ENCODE peak calls at places on chromosome 15, in seven cellular contexts. Q is heart left ventricle, F is AG04450, L is testis, V is kidney, M is lower lobe of right lung, K is gastrocnemius medialis. U is an unnamed sample.
A peak's percentile ranks its signal among the peaks of the same experiment; 100 is the strongest.

GRCh38 chr15:53461677-53462076 is 297.8 kb downstream of the WDR72 start:
- DNase-seq in M (no peak), V (no peak), L (no peak), K (no peak), F (no peak), Q (no peak), U (no peak)

GRCh38 chr15:36960179-36960946 is 140.0 kb downstream of the MEIS2 start:
- DNase-seq in Q (no peak), F (no peak), K (no peak), M (no peak), V (no peak), L (no peak), U (no peak)

GRCh38 chr15:25710184-25710583 is 152.9 kb downstream of the ATP10A start:
- DNase-seq in L (peak; percentile 63), V (no peak), K (peak; percentile 33), M (peak; percentile 69), Q (peak; percentile 79), F (no peak), U (no peak)

GRCh38 chr15:27176785-27177406 is 205.9 kb downstream of the GABRG3 start:
- DNase-seq in Q (no peak), L (no peak), M (no peak), F (no peak), K (no peak), V (no peak), U (no peak)

GRCh38 chr15:78873796-78874761 is 1.4 kb downstream of the MORF4L1 start:
- DNase-seq in L (peak; percentile 63), F (no peak), Q (no peak), K (no peak), M (no peak), V (no peak), U (no peak)

GRCh38 chr15:60626051-60626450 is 147.1 kb upstream of the ICE2 start:
- DNase-seq in V (no peak), M (no peak), Q (no peak), K (no peak), F (no peak), L (no peak), U (no peak)

GRCh38 chr15:45105586-45105985 is 8.4 kb downstream of the DUOX2 start:
- DNase-seq in F (no peak), K (no peak), M (no peak), V (no peak), L (no peak), Q (no peak), U (no peak)

GRCh38 chr15:55587321-55588069 is 650 bp downstream of the PYGO1 start:
- DNase-seq in L (peak; percentile 23), M (peak; percentile 55), V (no peak), F (no peak), Q (peak; percentile 63), K (no peak), U (no peak)

GRCh38 chr15:46088486-46089437 is 453.9 kb downstream of the SQOR start:
- DNase-seq in K (no peak), Q (no peak), L (no peak), V (no peak), F (no peak), M (no peak), U (no peak)

GRCh38 chr15:70323111-70323851 is 225.6 kb upstream of the TLE3 start:
- DNase-seq in K (peak; percentile 43), F (no peak), Q (no peak), L (peak; percentile 64), V (peak; percentile 87), M (no peak), U (no peak)

GRCh38 chr15:50166216-50166615 is 15.8 kb upstream of the SLC27A2 start:
- DNase-seq in V (no peak), F (peak; percentile 20), Q (no peak), L (no peak), M (no peak), K (no peak), U (no peak)

GRCh38 chr15:45265506-45265905 is 13.5 kb downstream of the SLC28A2 start:
- DNase-seq in L (no peak), K (no peak), V (no peak), M (no peak), Q (no peak), F (no peak), U (no peak)

GRCh38 chr15:24862726-24863521 is 91.9 kb upstream of the SNRPN start:
- DNase-seq in M (no peak), K (no peak), V (no peak), F (no peak), L (peak; percentile 53), Q (no peak), U (no peak)

GRCh38 chr15:48865387-48866079 is 12.4 kb upstream of the EID1 start:
- DNase-seq in K (no peak), V (no peak), L (no peak), F (no peak), M (no peak), Q (no peak), U (no peak)

GRCh38 chr15:50116477-50116876 is 2.6 kb downstream of the ATP8B4 start:
- DNase-seq in F (no peak), M (no peak), K (no peak), V (no peak), L (peak; percentile 66), Q (no peak), U (no peak)

GRCh38 chr15:99565031-99565280 is 828 bp upstream of the MEF2A start:
- DNase-seq in V (no peak), L (no peak), F (no peak), Q (no peak), M (no peak), K (no peak), U (no peak)

GRCh38 chr15:98174286-98174685 is 213.8 kb downstream of the ARRDC4 start:
- DNase-seq in L (no peak), Q (no peak), M (no peak), V (no peak), K (no peak), F (no peak), U (no peak)

DNA sequence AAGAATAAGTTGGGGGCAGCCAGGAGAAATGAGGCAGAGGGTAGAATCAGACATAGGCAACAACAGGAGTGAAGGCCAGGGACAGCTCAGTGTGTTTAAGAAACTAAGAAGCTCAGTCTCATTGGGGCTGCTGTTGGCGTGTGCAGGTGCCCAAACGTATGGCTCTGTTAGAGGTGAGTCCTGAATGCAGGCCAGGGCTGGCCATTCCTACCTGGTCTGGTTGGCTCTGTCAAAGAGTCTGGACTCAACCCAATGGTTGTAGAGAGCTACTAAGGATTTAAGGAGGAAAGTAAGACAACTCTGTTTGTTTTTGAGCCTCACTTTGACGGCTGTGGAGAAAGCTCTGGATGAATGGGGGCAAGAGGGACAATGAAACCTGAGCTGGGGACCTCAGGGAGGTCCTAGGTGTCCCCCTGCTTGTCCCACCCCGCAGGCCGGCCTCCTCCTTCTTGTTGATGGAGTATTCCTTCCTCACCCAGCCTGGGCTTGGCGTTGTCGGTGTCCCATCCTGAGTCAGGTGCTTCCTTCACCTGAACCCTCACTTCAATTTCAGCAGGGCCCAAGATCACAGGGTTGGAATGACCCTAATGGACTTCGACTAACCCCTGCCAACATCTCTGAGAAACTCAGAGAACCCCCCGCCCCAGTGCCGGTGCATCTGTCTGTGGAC is 8.5 kb downstream of the ITGA11 start:
- DNase-seq in L (no peak), F (no peak), K (no peak), V (peak; percentile 45), M (no peak), Q (no peak), U (no peak)
- H3K27ac ChIP-seq in L (no peak overlapping the region), F (no peak overlapping the region), K (no peak overlapping the region), V (no peak overlapping the region), M (no peak overlapping the region), Q (no peak overlapping the region), U (no peak overlapping the region)

GRCh38 chr15:38696790-38697495 is 132.3 kb upstream of the RASGRP1 start:
- DNase-seq in V (no peak), M (no peak), K (no peak), Q (no peak), L (no peak), F (no peak), U (no peak)

GRCh38 chr15:38701134-38701533 is 136.5 kb upstream of the RASGRP1 start:
- DNase-seq in L (no peak), V (no peak), F (no peak), M (no peak), Q (no peak), K (no peak), U (no peak)

GRCh38 chr15:38702178-38702912 is 137.7 kb upstream of the RASGRP1 start:
- DNase-seq in M (no peak), V (peak; percentile 70), F (no peak), Q (no peak), K (no peak), L (no peak), U (no peak)

GRCh38 chr15:38698215-38698614 is 133.6 kb upstream of the RASGRP1 start:
- DNase-seq in M (no peak), L (no peak), V (no peak), K (no peak), Q (no peak), F (no peak), U (no peak)

GRCh38 chr15:38699633-38700230 is 135.1 kb upstream of the RASGRP1 start:
- DNase-seq in Q (no peak), V (no peak), F (no peak), K (peak; percentile 17), L (peak; percentile 84), M (peak; percentile 53), U (peak; percentile 59)
- TF ChIP-seq CTCF in Q (peak; percentile 88), V (peak; percentile 78), F (peak; percentile 90), K (peak; percentile 55), L (peak; percentile 81), M (peak; percentile 83), U (peak; percentile 84)

GRCh38 chr15:80991446-80991845 is 1.8 kb upstream of the MESD start:
- DNase-seq in L (peak; percentile 61), V (no peak), M (no peak), K (peak; percentile 73), Q (no peak), F (no peak), U (no peak)

GRCh38 chr15:80992436-80992835 is 2.8 kb upstream of the MESD start:
- DNase-seq in L (no peak), Q (no peak), M (no peak), F (no peak), K (no peak), V (no peak), U (no peak)

GRCh38 chr15:80989518-80990478 is at the start of gene MESD:
- DNase-seq in M (peak; percentile 99), Q (peak; percentile 99), K (peak; percentile 96), L (peak; percentile 99), V (peak; percentile 99), F (peak; percentile 81), U (peak; percentile 96)

GRCh38 chr15:80989110-80989517 is 505 bp downstream of the MESD start:
- DNase-seq in K (no peak), Q (no peak), M (no peak), V (no peak), F (no peak), L (no peak), U (no peak)

DNA sequence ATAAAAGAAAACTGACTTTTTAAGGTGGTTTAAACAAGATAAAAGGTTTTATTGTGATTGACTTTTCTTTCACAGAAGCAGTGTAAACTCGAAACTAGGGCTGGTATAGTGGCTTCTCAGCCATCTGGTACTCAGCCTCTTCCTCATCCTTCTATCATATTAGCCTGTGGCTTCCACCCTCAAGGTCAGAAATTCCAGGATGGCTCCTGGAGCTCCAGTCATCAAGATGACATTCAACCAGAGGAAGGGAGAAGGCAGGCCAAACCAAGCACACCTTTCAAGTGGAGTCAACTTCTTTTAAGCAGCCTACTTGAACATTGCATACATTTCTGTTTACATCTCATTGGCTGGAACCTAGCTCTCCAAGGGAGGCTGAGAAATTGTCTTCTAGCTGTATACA is 1.3 kb upstream of the MESD start:
- DNase-seq in K (no peak), V (no peak), L (no peak), F (no peak), Q (no peak), M (no peak), U (no peak)
- H3K27ac ChIP-seq in K (peak overlapping the region; percentile 91), V (no peak overlapping the region), L (peak overlapping the region; percentile 53), F (no peak overlapping the region), Q (peak overlapping the region; percentile 93), M (peak overlapping the region; percentile 25), U (peak overlapping the region; percentile 90)

GRCh38 chr15:63904042-63904441 is 70.3 kb upstream of the HERC1 start:
- DNase-seq in V (no peak), M (no peak), K (no peak), Q (no peak), F (no peak), L (no peak), U (no peak)
- TF ChIP-seq CTCF in V (no peak), M (no peak), K (no peak), Q (no peak), F (no peak), L (no peak), U (no peak)